ENCODE peak calls at places on chromosomes 1 and 21, in seven cellular contexts. T is left lung, O is HAP-1, G is ovary, Q is transverse colon, F is colonic mucosa, P is DND-41. A is an unnamed sample. For H3K4me1, the result is how much of the 10 kb centered on the place peaks cover.

GRCh38 chr1:31408788-31409318 is 4.2 kb upstream of the SERINC2 start:
- DNase-seq in T (no peak), O (no peak), G (no peak), Q (no peak), F (no peak), P (no peak), A (no peak)

GRCh38 chr1:204524986-204525385 is 8.8 kb downstream of the MDM4 start:
- DNase-seq in T (no peak), O (no peak), G (no peak), Q (no peak), F (no peak), P (no peak), A (no peak)

GRCh38 chr1:72557446-72558049 is 275.2 kb upstream of the NEGR1 start:
- DNase-seq in T (no peak), O (no peak), G (no peak), Q (no peak), F (no peak), P (peak), A (no peak)

GRCh38 chr1:27643626-27644368 is 8.8 kb upstream of the FGR start:
- DNase-seq in T (peak), O (peak), G (no peak), Q (peak), F (peak), P (peak), A (peak)

GRCh38 chr1:154975409-154976205 is 1.1 kb downstream of the CKS1B start:
- DNase-seq in T (peak), O (peak), G (peak), Q (peak), F (peak), P (peak), A (peak)

GRCh38 chr1:40105028-40105427 is 8.0 kb upstream of the PPT1 start:
- DNase-seq in T (no peak), O (no peak), G (no peak), Q (no peak), F (no peak), P (no peak), A (no peak)

GRCh38 chr1:151314137-151314875 is 12.9 kb downstream of the PI4KB start:
- DNase-seq in T (no peak), O (no peak), G (peak), Q (peak), F (peak), P (no peak), A (peak)

GRCh38 chr1:65044411-65044810 is 78.1 kb upstream of the JAK1 start:
- DNase-seq in T (no peak), O (no peak), G (no peak), Q (no peak), F (no peak), P (no peak), A (no peak)

GRCh38 chr1:201563941-201564340 is 25.0 kb downstream of the NAV1 start:
- DNase-seq in T (no peak), O (no peak), G (no peak), Q (no peak), F (no peak), P (no peak), A (no peak)

GRCh38 chr1:182962554-182963115 is 9.7 kb upstream of the SHCBP1L start:
- DNase-seq in T (no peak), O (peak), G (peak), Q (peak), F (peak), P (peak), A (peak)

GRCh38 chr1:97174039-97174704 is 452.6 kb downstream of the PTBP2 start:
- DNase-seq in T (no peak), O (no peak), G (no peak), Q (no peak), F (no peak), P (no peak), A (no peak)

GRCh38 chr1:236913371-236914037 is 90.7 kb downstream of the MT1HL1 start:
- DNase-seq in T (no peak), O (no peak), G (no peak), Q (no peak), F (no peak), P (no peak), A (no peak)

GRCh38 chr1:201261771-201262547 is 21.3 kb upstream of the PKP1 start:
- DNase-seq in T (no peak), O (no peak), G (no peak), Q (no peak), F (peak), P (no peak), A (no peak)

GRCh38 chr1:164596149-164596548 is 37.2 kb downstream of the PBX1 start:
- DNase-seq in T (no peak), O (no peak), G (no peak), Q (no peak), F (no peak), P (no peak), A (no peak)

GRCh38 chr1:236845830-236846229 is 50.7 kb downstream of the MTR start:
- DNase-seq in T (no peak), O (no peak), G (no peak), Q (no peak), F (no peak), P (no peak), A (no peak)

GRCh38 chr1:33653226-33653625 is 180.8 kb downstream of the ZSCAN20 start:
- DNase-seq in T (no peak), O (no peak), G (no peak), Q (no peak), F (no peak), P (no peak), A (peak)

GRCh38 chr21:14520535-14520934 is 25.6 kb downstream of the SAMSN1 start:
- DNase-seq in T (no peak), O (no peak), G (no peak), Q (no peak), F (no peak), P (peak), A (no peak)

GRCh38 chr1:230272557-230272956 is 153.6 kb downstream of the PGBD5 start:
- DNase-seq in T (no peak), O (no peak), G (no peak), Q (no peak), F (no peak), P (no peak), A (no peak)

GRCh38 chr1:202288177-202288576 is 53.6 kb downstream of the UBE2T start:
- DNase-seq in T (no peak), O (no peak), G (no peak), Q (no peak), F (no peak), P (no peak), A (no peak)

GRCh38 chr1:115496904-115497527 is 144.8 kb upstream of the VANGL1 start:
- DNase-seq in T (no peak), O (no peak), G (no peak), Q (no peak), F (no peak), P (no peak), A (no peak)

GRCh38 chr1:231861541-231862481 is 235.2 kb downstream of the DISC1 start:
- DNase-seq in T (no peak), O (no peak), G (no peak), Q (no peak), F (no peak), P (no peak), A (no peak)

GRCh38 chr1:6800728-6801127 is 15.5 kb downstream of the CAMTA1 start:
- DNase-seq in T (no peak), O (no peak), G (no peak), Q (no peak), F (no peak), P (no peak), A (no peak)

GRCh38 chr21:46110499-46111192 is 12.7 kb downstream of the COL6A2 start:
- DNase-seq in T (peak), O (no peak), G (peak), Q (peak), F (peak), P (no peak), A (peak)

GRCh38 chr1:87603636-87604035 is 275.0 kb downstream of the LMO4 start:
- DNase-seq in T (no peak), O (no peak), G (no peak), Q (no peak), F (no peak), P (no peak), A (no peak)

DNA sequence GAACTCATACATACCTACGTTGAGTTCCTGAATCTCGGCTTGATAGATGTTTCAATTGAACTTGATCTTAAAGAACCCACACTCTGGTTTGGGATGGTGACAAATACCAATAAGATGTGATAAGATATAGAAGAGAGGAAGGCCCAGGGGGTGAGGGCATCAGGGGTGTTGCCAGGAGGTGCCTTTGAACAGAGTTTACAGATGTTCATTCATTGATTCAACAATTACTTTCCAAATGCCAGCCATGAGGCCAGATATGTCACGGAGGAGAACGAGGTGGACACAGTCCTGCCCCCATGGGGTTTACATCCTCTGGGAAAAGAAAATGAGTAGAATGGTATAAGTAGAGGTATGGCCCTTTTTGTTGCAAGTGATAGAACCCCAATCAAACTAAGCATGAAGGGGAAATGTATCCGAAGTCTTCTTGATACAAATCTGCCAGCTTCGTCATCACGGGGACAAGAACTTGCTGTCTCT is 659 bp downstream of the LRRC71 start:
- DNase-seq in T (no peak), O (no peak), G (no peak), Q (no peak), F (no peak), P (no peak), A (no peak)
- H3K4me3 ChIP-seq in T (no peak), O (no peak), G (no peak), Q (no peak), F (no peak), P (no peak), A (peak)

DNA sequence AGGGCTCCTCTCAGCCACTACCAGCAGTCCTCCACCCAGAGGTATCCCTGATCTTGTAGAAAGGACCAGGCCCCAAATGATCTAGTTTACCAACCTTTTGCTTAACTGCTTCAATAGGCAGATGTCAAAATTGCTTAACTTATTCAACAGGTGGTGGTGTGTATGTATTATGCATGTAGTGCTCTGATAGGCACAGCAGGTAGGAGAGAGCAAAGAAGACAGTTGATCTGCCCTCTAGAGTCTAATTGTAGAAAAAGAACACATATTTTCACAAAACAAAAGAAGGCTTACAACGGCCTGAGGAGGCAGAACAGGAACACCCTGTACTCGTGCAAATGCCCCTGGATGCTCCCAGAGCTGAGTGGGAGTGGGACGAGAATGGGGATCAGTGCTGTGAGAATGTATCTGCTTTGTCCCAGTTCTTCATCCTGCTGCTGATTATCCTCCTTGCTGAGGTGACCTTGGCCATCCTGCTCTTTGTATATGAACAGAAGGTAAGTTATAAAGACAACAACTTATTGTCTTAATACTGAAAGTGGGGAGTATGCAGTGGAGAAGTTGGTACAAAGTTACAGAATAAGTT is 21.1 kb downstream of the CD53 start:
- DNase-seq in T (no peak), O (no peak), G (no peak), Q (no peak), F (no peak), P (no peak), A (no peak)
- H3K4me1 ChIP-seq in T (under half), O (under half), G (under half), Q (under half), F (under half), P (under half), A (under half)

DNA sequence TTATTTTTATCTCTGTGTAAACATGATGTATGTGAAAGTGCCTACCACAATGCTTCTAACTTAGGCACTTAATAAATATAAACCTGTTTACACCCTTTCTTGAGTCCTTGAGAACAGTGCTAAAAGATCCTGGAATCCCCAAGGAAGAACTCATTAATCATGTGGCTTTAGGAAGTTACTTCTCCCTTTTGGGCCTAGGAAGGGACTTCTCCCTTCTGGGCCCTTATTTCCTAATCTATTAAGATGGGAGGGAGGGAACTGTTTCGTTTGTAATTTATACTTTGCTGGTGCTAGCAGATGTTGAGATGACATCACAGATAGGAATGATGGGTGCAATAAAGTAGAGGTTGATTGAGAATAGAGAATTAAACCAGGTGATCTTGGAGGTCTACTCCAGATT is 1.1 kb downstream of the BTF3L4 start:
- DNase-seq in T (no peak), O (no peak), G (no peak), Q (no peak), F (no peak), P (no peak), A (no peak)
- H3K4me3 ChIP-seq in T (peak), O (peak), G (peak), Q (peak), F (peak), P (peak), A (peak)

DNA sequence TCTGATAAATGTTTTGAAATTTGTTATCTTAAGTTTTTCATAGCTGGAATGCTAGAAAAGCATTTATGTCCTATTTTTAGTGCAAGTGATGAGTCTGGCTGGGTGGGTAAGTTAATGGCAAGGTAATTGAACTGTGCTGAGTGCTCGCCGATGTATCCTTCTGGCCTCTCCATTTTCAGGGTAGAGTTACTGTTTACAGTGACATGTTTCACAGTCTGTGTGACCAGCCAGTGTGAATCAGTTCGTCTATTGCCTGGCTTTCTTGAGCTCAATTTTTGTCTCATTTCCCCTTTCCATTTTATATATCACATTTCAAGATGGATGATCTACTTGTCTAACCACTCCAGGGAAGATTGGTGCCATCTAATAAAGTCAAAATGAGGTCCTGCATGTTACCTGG is 44.1 kb downstream of the ITSN1 start:
- DNase-seq in T (no peak), O (no peak), G (no peak), Q (no peak), F (no peak), P (no peak), A (no peak)
- H3K4me1 ChIP-seq in T (under half), O (half or more), G (under half), Q (under half), F (under half), P (under half), A (half or more)

GRCh38 chr21:29342394-29342957 is 43.8 kb downstream of the BACH1 start:
- DNase-seq in T (no peak), O (no peak), G (no peak), Q (peak), F (no peak), P (no peak), A (peak)
- H3K4me3 ChIP-seq in T (no peak), O (no peak), G (no peak), Q (no peak), F (no peak), P (no peak), A (peak)

A was measured in left ventricle myocardium inferior.